ENCODE peak calls at places on chromosomes 5 and 9, in ten cellular contexts. D is psoas muscle, S is HepG2, Y is lower leg skin, X is IMR-90, L is heart left ventricle, I is GM10248, T is PC-9, Z is upper lobe of right lung, V is left lung. G is an unnamed sample.

GRCh38 chr9:109574061-109574882 is 76.2 kb upstream of the PTPN3 start:
- DNase-seq in D (no peak), S (peak), Y (no peak), X (peak), L (no peak), I (peak), T (no peak), Z (no peak), V (no peak), G (no peak)

GRCh38 chr5:168298949-168299348 is 7.5 kb downstream of the WWC1 start:
- DNase-seq in D (no peak), S (no peak), Y (no peak), X (no peak), L (no peak), I (no peak), T (no peak), Z (no peak), V (no peak), G (no peak)

GRCh38 chr9:784202-784601 is 57.3 kb upstream of the DMRT1 start:
- DNase-seq in D (no peak), S (no peak), Y (peak), X (peak), L (no peak), I (no peak), T (no peak), Z (no peak), V (no peak), G (no peak)

GRCh38 chr5:158212915-158213314 is 354.0 kb upstream of the CLINT1 start:
- DNase-seq in D (no peak), S (no peak), Y (no peak), X (peak), L (no peak), I (no peak), T (no peak), Z (no peak), V (no peak), G (no peak)

GRCh38 chr5:50958852-50959457 is 292.5 kb downstream of the PARP8 start:
- DNase-seq in D (no peak), S (peak), Y (no peak), X (peak), L (no peak), I (peak), T (no peak), Z (no peak), V (no peak), G (no peak)

GRCh38 chr5:163407034-163407652 is 30.3 kb upstream of the CCNG1 start:
- DNase-seq in D (no peak), S (no peak), Y (no peak), X (no peak), L (no peak), I (peak), T (peak), Z (no peak), V (no peak), G (no peak)

GRCh38 chr5:54531536-54531935 is 14.0 kb downstream of the SNX18 start:
- DNase-seq in D (no peak), S (no peak), Y (peak), X (no peak), L (no peak), I (no peak), T (no peak), Z (no peak), V (no peak), G (no peak)

GRCh38 chr5:172446336-172447051 is 7.8 kb downstream of the SH3PXD2B start:
- DNase-seq in D (peak), S (no peak), Y (no peak), X (no peak), L (no peak), I (no peak), T (no peak), Z (no peak), V (peak), G (no peak)

GRCh38 chr5:181059297-181060230 is 19.5 kb downstream of the BTNL9 start:
- DNase-seq in D (no peak), S (no peak), Y (peak), X (no peak), L (no peak), I (no peak), T (no peak), Z (no peak), V (no peak), G (no peak)

GRCh38 chr5:43042626-43043399 is 2.7 kb upstream of the ANXA2R start:
- DNase-seq in D (peak), S (no peak), Y (peak), X (peak), L (peak), I (peak), T (peak), Z (peak), V (peak), G (no peak)

GRCh38 chr5:43042176-43042625 is 2.1 kb upstream of the ANXA2R start:
- DNase-seq in D (peak), S (peak), Y (no peak), X (peak), L (peak), I (peak), T (peak), Z (peak), V (peak), G (no peak)

GRCh38 chr5:43041131-43041668 is 1.1 kb upstream of the ANXA2R start:
- DNase-seq in D (peak), S (no peak), Y (peak), X (no peak), L (peak), I (no peak), T (no peak), Z (peak), V (no peak), G (no peak)

GRCh38 chr5:43040287-43041098 is at the start of gene ANXA2R:
- DNase-seq in D (peak), S (peak), Y (peak), X (peak), L (peak), I (peak), T (peak), Z (peak), V (peak), G (peak)

GRCh38 chr5:43041669-43042175 is 1.6 kb upstream of the ANXA2R start:
- DNase-seq in D (peak), S (peak), Y (peak), X (peak), L (no peak), I (no peak), T (peak), Z (no peak), V (peak), G (no peak)
- TF ChIP-seq CTCF in D (no peak), S (no peak), Y (no peak), X (no peak), L (no peak), I (no peak), T (no peak), Z (no peak), V (no peak), G (no peak)

DNA sequence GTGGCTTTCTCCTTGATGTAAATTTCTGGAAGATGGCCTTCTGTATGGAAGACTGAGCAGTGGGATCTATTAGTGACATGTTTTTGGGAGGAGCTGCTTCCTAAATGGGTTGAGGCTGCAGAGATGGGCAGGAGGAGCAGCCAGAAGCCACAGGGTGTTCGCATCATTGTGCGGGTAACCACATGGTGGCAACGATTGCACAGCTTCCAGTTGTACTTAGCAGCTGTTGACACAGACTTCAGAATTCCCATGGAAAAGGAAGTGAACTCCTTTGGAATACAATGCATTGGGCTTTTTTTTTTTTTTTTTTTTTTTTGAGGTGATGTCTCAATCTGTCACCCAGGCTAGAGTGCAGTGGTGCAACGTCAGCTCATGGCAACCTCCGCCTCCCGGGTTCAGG is 297.3 kb downstream of the NR3C1 start:
- DNase-seq in D (peak), S (peak), Y (no peak), X (peak), L (peak), I (no peak), T (peak), Z (no peak), V (no peak), G (no peak)
- TF ChIP-seq CTCF in D (peak), S (peak), Y (no peak), X (peak), L (peak), I (no peak), T (peak), Z (peak), V (no peak), G (peak)

GRCh38 chr9:120109242-120109641 is 470.7 kb downstream of the CDK5RAP2 start:
- DNase-seq in D (no peak), S (peak), Y (no peak), X (no peak), L (no peak), I (no peak), T (no peak), Z (no peak), V (no peak), G (no peak)
- TF ChIP-seq CTCF in D (no peak), S (peak), Y (no peak), X (peak), L (no peak), I (no peak), T (peak), Z (no peak), V (no peak), G (no peak)

DNA sequence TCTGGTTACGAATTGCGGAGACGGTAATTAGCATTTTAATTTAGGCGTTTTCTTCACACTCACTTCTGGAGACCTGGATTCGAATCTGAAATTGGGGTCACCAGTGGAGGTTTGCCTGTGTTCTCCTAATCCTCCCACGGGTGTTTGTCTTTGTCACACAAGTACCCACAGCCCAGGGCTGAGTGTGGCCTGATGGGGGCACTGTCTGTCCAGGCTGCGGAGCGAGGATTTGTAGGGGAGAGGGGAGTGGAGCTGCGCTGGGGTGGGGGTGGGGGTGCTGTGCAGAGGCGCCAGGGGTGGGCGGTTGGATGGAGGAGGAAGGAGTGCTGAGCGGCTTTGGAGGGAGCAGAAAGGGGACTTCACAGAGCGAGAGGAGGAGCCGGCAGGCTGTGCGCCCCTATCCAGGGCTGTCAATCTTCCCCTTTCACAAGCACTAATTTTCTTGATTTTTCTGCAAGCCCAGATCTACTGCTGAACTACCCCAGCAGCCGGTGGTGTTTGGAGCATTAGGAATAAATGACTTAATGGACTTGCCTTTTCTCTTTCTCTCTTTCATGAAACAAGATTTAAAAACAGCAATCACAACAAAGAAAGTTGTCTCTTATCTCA is 53.1 kb downstream of the TSPAN17 start:
- DNase-seq in D (no peak), S (no peak), Y (no peak), X (no peak), L (no peak), I (no peak), T (no peak), Z (no peak), V (no peak), G (no peak)
- TF ChIP-seq CTCF in D (no peak), S (peak), Y (no peak), X (peak), L (peak), I (peak), T (peak), Z (peak), V (no peak), G (no peak)

GRCh38 chr9:125241000-125241862 is at the start of gene HSPA5:
- DNase-seq in D (peak), S (peak), Y (peak), X (peak), L (peak), I (peak), T (peak), Z (peak), V (peak), G (peak)
- TF ChIP-seq CTCF in D (no peak), S (peak), Y (no peak), X (no peak), L (peak), I (no peak), T (no peak), Z (no peak), V (no peak), G (peak)

GRCh38 chr9:127918201-127919107 is 1.6 kb upstream of the ST6GALNAC4 start:
- DNase-seq in D (peak), S (no peak), Y (no peak), X (no peak), L (peak), I (no peak), T (peak), Z (no peak), V (no peak), G (no peak)
- TF ChIP-seq CTCF in D (no peak), S (peak), Y (no peak), X (peak), L (peak), I (peak), T (no peak), Z (no peak), V (no peak), G (no peak)

GRCh38 chr9:33011857-33012256 is 10.4 kb upstream of the APTX start:
- DNase-seq in D (no peak), S (no peak), Y (no peak), X (no peak), L (no peak), I (no peak), T (no peak), Z (no peak), V (no peak), G (no peak)
- TF ChIP-seq CTCF in D (no peak), S (no peak), Y (no peak), X (no peak), L (no peak), I (no peak), T (no peak), Z (no peak), V (no peak), G (no peak)

GRCh38 chr5:64835266-64835665 is 66.5 kb downstream of the CWC27 start:
- DNase-seq in D (no peak), S (no peak), Y (no peak), X (no peak), L (no peak), I (no peak), T (no peak), Z (no peak), V (no peak), G (no peak)
- TF ChIP-seq CTCF in D (no peak), S (no peak), Y (no peak), X (no peak), L (no peak), I (no peak), T (no peak), Z (no peak), V (no peak), G (no peak)